ENCODE peak calls at places on chromosomes 4 and X, in ten cellular contexts. E, W, D, O, J, P, U, X, C and M are unnamed samples.

GRCh38 chr4:7396186-7396585 is 38.5 kb downstream of the PSAPL1 start:
- DNase-seq in E (no peak), W (no peak), D (no peak), O (no peak), J (no peak), P (no peak), U (no peak), X (no peak), C (no peak), M (no peak)

GRCh38 chrX:119007189-119007770 is 32.9 kb downstream of the LONRF3 start:
- DNase-seq in E (no peak), W (no peak), D (no peak), O (no peak), J (no peak), P (no peak), U (no peak), X (no peak), C (no peak), M (no peak)

GRCh38 chr4:44583393-44583792 is 68.0 kb downstream of the YIPF7 start:
- DNase-seq in E (no peak), W (no peak), D (no peak), O (no peak), J (no peak), P (no peak), U (no peak), X (peak), C (no peak), M (no peak)

GRCh38 chrX:110318664-110318968 is 731 bp upstream of the AMMECR1 start:
- DNase-seq in E (no peak), W (no peak), D (no peak), O (no peak), J (no peak), P (no peak), U (no peak), X (peak), C (no peak), M (no peak)

GRCh38 chrX:65598559-65599147 is 64.1 kb upstream of the LAS1L start:
- DNase-seq in E (no peak), W (no peak), D (no peak), O (no peak), J (no peak), P (no peak), U (no peak), X (no peak), C (no peak), M (no peak)

GRCh38 chr4:110780538-110780937 is 157.7 kb upstream of the PITX2 start:
- DNase-seq in E (no peak), W (no peak), D (no peak), O (no peak), J (no peak), P (no peak), U (no peak), X (no peak), C (no peak), M (no peak)

GRCh38 chr4:81971637-81972036 is 402.2 kb downstream of the HNRNPD start:
- DNase-seq in E (no peak), W (no peak), D (no peak), O (no peak), J (no peak), P (no peak), U (no peak), X (no peak), C (no peak), M (no peak)

GRCh38 chr4:5683566-5683965 is 24.8 kb downstream of the EVC2 start:
- DNase-seq in E (no peak), W (no peak), D (no peak), O (no peak), J (no peak), P (no peak), U (no peak), X (no peak), C (no peak), M (no peak)

GRCh38 chr4:16609170-16609758 is 289.2 kb downstream of the LDB2 start:
- DNase-seq in E (no peak), W (no peak), D (no peak), O (no peak), J (no peak), P (no peak), U (no peak), X (no peak), C (no peak), M (no peak)

GRCh38 chr4:176499518-176499917 is 179.8 kb downstream of the SPCS3 start:
- DNase-seq in E (no peak), W (no peak), D (peak), O (no peak), J (peak), P (no peak), U (no peak), X (no peak), C (peak), M (no peak)

GRCh38 chr4:39770005-39770404 is 72.1 kb downstream of the UBE2K start:
- DNase-seq in E (no peak), W (no peak), D (no peak), O (no peak), J (no peak), P (no peak), U (no peak), X (no peak), C (no peak), M (no peak)